ENCODE peak calls at places on chromosomes 16 and 17, in seven cellular contexts. I, B, Q, R, L, Z and F are unnamed samples.

GRCh38 chr16:12455287-12455798 is 348.3 kb downstream of the CPPED1 start:
- DNase-seq in B (peak; percentile 55), I (peak; percentile 51), Z (peak; percentile 60), R (peak; percentile 72), L (peak; percentile 31), Q (peak; percentile 51), F (peak; percentile 86)

GRCh38 chr16:3952342-3953131 is 72.0 kb upstream of the CREBBP start:
- DNase-seq in I (no peak), R (peak; percentile 26), Z (no peak), Q (no peak), B (no peak), L (no peak), F (peak; percentile 60)

GRCh38 chr17:75549246-75550138 is 24.0 kb downstream of the LLGL2 start:
- DNase-seq in Q (peak; percentile 33), R (peak; percentile 84), Z (peak; percentile 17), B (no peak), L (no peak), I (no peak), F (peak; percentile 94)

GRCh38 chr17:18985475-18985874 is 19.1 kb downstream of the FAM83G start:
- DNase-seq in B (no peak), Q (no peak), Z (no peak), L (no peak), I (no peak), R (no peak), F (no peak)

GRCh38 chr17:41329279-41329925 is 13.9 kb upstream of the KRTAP17-1 start:
- DNase-seq in I (peak; percentile 51), B (peak; percentile 56), L (peak; percentile 27), R (peak; percentile 62), Q (peak; percentile 42), Z (peak; percentile 35), F (peak; percentile 87)

GRCh38 chr17:38563362-38564253 is 42.1 kb downstream of the SRCIN1 start:
- DNase-seq in I (no peak), Q (no peak), B (no peak), Z (no peak), R (peak; percentile 83), L (peak; percentile 75), F (peak; percentile 94)

GRCh38 chr17:18267927-18268711 is 7.7 kb downstream of the MIEF2 start:
- DNase-seq in I (peak; percentile 34), B (peak; percentile 73), Z (no peak), R (peak; percentile 96), L (no peak), Q (no peak), F (peak; percentile 77)

GRCh38 chr17:42405963-42406495 is 17.0 kb downstream of the CAVIN1 start:
- DNase-seq in R (peak; percentile 72), Z (peak; percentile 77), B (peak; percentile 59), L (no peak), Q (no peak), I (peak; percentile 70), F (peak; percentile 89)

GRCh38 chr16:1089822-1090619 is 6.0 kb downstream of the C1QTNF8 start:
- DNase-seq in R (no peak), Z (no peak), Q (no peak), B (no peak), I (no peak), L (no peak), F (no peak)

GRCh38 chr16:88315543-88316105 is 67.1 kb upstream of the ZNF469 start:
- DNase-seq in L (no peak), B (peak; percentile 77), R (peak; percentile 29), I (peak; percentile 77), Q (no peak), Z (no peak), F (no peak)

GRCh38 chr16:31329671-31330552 is 25.1 kb upstream of the ITGAX start:
- DNase-seq in R (peak; percentile 23), I (no peak), Z (no peak), L (no peak), Q (no peak), B (no peak), F (no peak)

GRCh38 chr17:17557796-17558195 is 33.7 kb downstream of the PEMT start:
- DNase-seq in B (no peak), L (no peak), R (no peak), Q (no peak), Z (no peak), I (no peak), F (no peak)

GRCh38 chr16:7518158-7518557 is 185.5 kb downstream of the RBFOX1 start:
- DNase-seq in B (no peak), Z (no peak), L (no peak), Q (no peak), I (no peak), R (no peak), F (no peak)

GRCh38 chr17:62351176-62351575 is 29.2 kb upstream of the EFCAB3 start:
- DNase-seq in Q (no peak), L (no peak), I (no peak), Z (no peak), B (no peak), R (no peak), F (no peak)

GRCh38 chr17:78058001-78058400 is 70.6 kb downstream of the TMC6 start:
- DNase-seq in Q (no peak), I (no peak), L (no peak), R (no peak), Z (no peak), B (no peak), F (no peak)

GRCh38 chr17:13575466-13575865 is 26.3 kb downstream of the HS3ST3A1 start:
- DNase-seq in I (no peak), R (peak; percentile 87), L (no peak), Q (no peak), B (no peak), Z (no peak), F (no peak)

GRCh38 chr17:74715144-74715543 is 2.4 kb upstream of the CD300LF start:
- DNase-seq in L (no peak), I (no peak), B (no peak), Q (no peak), Z (no peak), R (no peak), F (no peak)

GRCh38 chr17:46191332-46192210 is 1.7 kb downstream of the KANSL1 start:
- DNase-seq in B (no peak), R (peak; percentile 81), Z (no peak), Q (peak; percentile 52), L (no peak), I (peak; percentile 77), F (peak; percentile 62)

GRCh38 chr17:27623578-27623977 is 7.4 kb upstream of the LGALS9 start:
- DNase-seq in R (no peak), L (no peak), Z (no peak), I (no peak), B (no peak), Q (no peak), F (no peak)

GRCh38 chr16:68079616-68080344 is 5.4 kb upstream of the NFATC3 start:
- DNase-seq in R (no peak), Q (no peak), Z (no peak), B (no peak), I (peak; percentile 38), L (no peak), F (no peak)

GRCh38 chr17:51165680-51166197 is 472 bp upstream of the NME2 start:
- DNase-seq in I (no peak), Z (no peak), R (no peak), L (no peak), Q (no peak), B (peak; percentile 22), F (peak; percentile 74)

GRCh38 chr17:4968166-4968915 is 724 bp upstream of the SPAG7 start:
- DNase-seq in R (peak; percentile 69), B (no peak), Z (no peak), L (no peak), Q (no peak), I (peak; percentile 45), F (peak; percentile 91)

GRCh38 chr16:84286568-84287220 is 8.0 kb upstream of the WFDC1 start:
- DNase-seq in B (peak; percentile 47), I (peak; percentile 45), Q (no peak), Z (no peak), R (no peak), L (no peak), F (no peak)

GRCh38 chr16:17194190-17194780 is 276.5 kb downstream of the XYLT1 start:
- DNase-seq in I (no peak), L (peak; percentile 70), Q (peak; percentile 41), Z (peak; percentile 25), B (peak; percentile 16), R (peak; percentile 74), F (peak; percentile 81)

GRCh38 chr17:43952724-43953666 is 745 bp downstream of the PYY start:
- DNase-seq in L (peak; percentile 66), I (no peak), Z (no peak), Q (peak; percentile 70), B (no peak), R (peak; percentile 89), F (peak; percentile 98)

GRCh38 chr17:34369196-34369500 is 6.1 kb upstream of the CCL1 start:
- DNase-seq in R (no peak), I (no peak), B (no peak), Z (no peak), L (no peak), Q (no peak), F (peak; percentile 12)

DNA sequence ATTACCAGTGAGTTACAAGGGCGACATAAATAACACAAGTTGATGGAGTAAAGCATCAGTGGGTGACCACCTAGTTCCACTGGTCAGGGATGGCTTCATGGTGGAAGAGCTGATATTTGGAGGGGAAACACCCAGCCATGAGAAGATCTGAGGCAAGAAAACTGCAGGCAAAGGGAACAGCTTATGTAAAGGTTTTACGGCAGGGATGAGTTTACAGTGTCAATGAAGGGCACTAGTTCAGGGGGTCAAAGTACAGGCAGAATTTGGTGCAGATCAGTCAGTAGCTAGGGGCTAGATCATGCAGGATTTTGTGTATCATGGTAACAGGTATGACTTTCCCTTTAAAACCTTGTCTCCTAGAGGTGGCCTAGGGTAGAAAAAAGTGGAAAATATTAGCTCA is 339.6 kb downstream of the PMP22 start:
- DNase-seq in B (no peak), Z (no peak), I (no peak), Q (no peak), L (no peak), R (no peak), F (no peak)
- H2BK5ac ChIP-seq in B (no peak overlapping the region), Z (no peak overlapping the region), I (no peak overlapping the region), Q (no peak overlapping the region), L (no peak overlapping the region), R (no peak overlapping the region), F (no peak overlapping the region)

GRCh38 chr16:58046054-58046881 is 20.7 kb downstream of the MMP15 start:
- DNase-seq in L (no peak), R (no peak), Z (no peak), Q (no peak), B (no peak), I (no peak), F (peak; percentile 22)
- H4K8ac ChIP-seq in L (peak overlapping the region; percentile 12), R (no peak overlapping the region), Z (no peak overlapping the region), Q (no peak overlapping the region), B (no peak overlapping the region), I (no peak overlapping the region), F (no peak overlapping the region)

GRCh38 chr17:36849871-36850348 is 87.4 kb upstream of the LHX1 start:
- DNase-seq in R (peak; percentile 97), I (peak; percentile 86), Z (no peak), Q (no peak), B (peak; percentile 63), L (no peak), F (no peak)
- H3K27ac ChIP-seq in R (peak overlapping the region; percentile 87), I (peak overlapping the region; percentile 4), Z (no peak overlapping the region), Q (no peak overlapping the region), B (no peak overlapping the region), L (no peak overlapping the region), F (no peak overlapping the region)

DNA sequence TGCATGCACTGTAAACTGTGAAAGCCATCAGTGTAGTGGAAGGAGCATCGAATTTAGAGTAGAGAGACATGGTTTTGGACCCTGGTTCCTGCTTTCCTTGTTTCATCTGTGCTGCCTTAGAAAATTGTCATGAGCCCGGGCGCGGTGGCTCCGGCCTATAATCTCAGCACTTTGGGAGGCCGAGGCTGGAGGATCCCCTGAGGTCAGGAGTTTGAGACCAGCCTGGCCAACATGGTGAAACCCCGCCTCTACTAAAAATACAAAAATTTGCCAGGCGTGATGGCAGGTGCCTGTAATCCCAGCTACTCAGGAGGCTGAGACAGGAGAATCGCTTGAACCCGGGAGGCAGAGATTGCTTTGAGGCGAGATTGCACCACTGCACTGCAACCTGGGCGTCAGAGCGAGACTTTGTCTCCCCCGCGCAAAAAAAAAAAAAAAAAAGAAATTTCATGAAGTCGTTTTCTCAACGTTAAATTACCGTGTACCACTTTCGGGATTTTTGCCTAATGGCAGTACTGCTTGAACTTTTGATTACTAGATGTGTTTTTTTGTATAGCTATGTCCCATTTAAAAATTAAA is 912 bp downstream of the COQ7 start:
- DNase-seq in L (no peak), R (no peak), I (no peak), B (no peak), Q (no peak), Z (no peak), F (no peak)
- H2BK5ac ChIP-seq in L (peak overlapping the region; percentile 83), R (no peak overlapping the region), I (no peak overlapping the region), B (no peak overlapping the region), Q (peak overlapping the region; percentile 98), Z (no peak overlapping the region), F (no peak overlapping the region)